ENCODE peak calls at places on chromosomes 13 and 19, in four cellular contexts. X is HepG2, G is K562, C is GM12878. F is an unnamed sample.

GRCh38 chr13:29917573-29918091 is 67.2 kb upstream of the UBL3 start:
- DNase-seq in X (no peak), G (no peak), C (no peak), F (no peak)

GRCh38 chr19:16018801-16019551 is 57.3 kb upstream of the TPM4 start:
- DNase-seq in X (no peak), G (no peak), C (no peak), F (no peak)

GRCh38 chr19:5664515-5664914 is 15.8 kb downstream of the MICOS13 start:
- DNase-seq in X (no peak), G (no peak), C (no peak), F (no peak)

GRCh38 chr13:48165063-48165462 is 67.9 kb upstream of the ITM2B start:
- DNase-seq in X (no peak), G (no peak), C (no peak), F (no peak)

GRCh38 chr19:5075603-5076002 is 106.7 kb downstream of the KDM4B start:
- DNase-seq in X (no peak), G (no peak), C (no peak), F (no peak)

GRCh38 chr13:98842858-98843481 is 90.5 kb upstream of the SLC15A1 start:
- DNase-seq in X (peak; percentile 69), G (peak; percentile 71), C (peak; percentile 38), F (peak; percentile 69)

GRCh38 chr13:45916036-45916435 is 64.5 kb upstream of the SIAH3 start:
- DNase-seq in X (no peak), G (peak; percentile 3), C (no peak), F (no peak)

GRCh38 chr13:25117312-25117711 is 21.4 kb downstream of the PABPC3 start:
- DNase-seq in X (no peak), G (no peak), C (no peak), F (no peak)

GRCh38 chr19:425056-425455 is 16.1 kb upstream of the C2CD4C start:
- DNase-seq in X (no peak), G (no peak), C (no peak), F (no peak)

GRCh38 chr13:110902370-110902769 is 12.5 kb downstream of the ANKRD10 start:
- DNase-seq in X (no peak), G (no peak), C (no peak), F (no peak)

GRCh38 chr19:7478173-7478842 is 10.5 kb downstream of the PEX11G start:
- DNase-seq in X (no peak), G (no peak), C (no peak), F (no peak)

GRCh38 chr19:50626011-50626410 is 13.7 kb downstream of the SYT3 start:
- DNase-seq in X (no peak), G (no peak), C (no peak), F (no peak)

GRCh38 chr13:108924154-108924940 is 294.9 kb downstream of the MYO16 start:
- DNase-seq in X (no peak), G (no peak), C (no peak), F (no peak)

GRCh38 chr19:38975861-38976271 is 324 bp upstream of the FBXO17 start:
- DNase-seq in X (peak; percentile 60), G (peak; percentile 58), C (no peak), F (no peak)

GRCh38 chr13:93862259-93862658 is 617.2 kb downstream of the DCT start:
- DNase-seq in X (no peak), G (no peak), C (no peak), F (no peak)

GRCh38 chr13:112012004-112012704 is 54.8 kb upstream of the SOX1 start:
- DNase-seq in X (no peak), G (no peak), C (no peak), F (no peak)

GRCh38 chr19:39498262-39499081 is at the start of gene DLL3:
- DNase-seq in X (no peak), G (peak; percentile 44), C (no peak), F (peak; percentile 41)

GRCh38 chr19:27744926-27745844 is 1467.8 kb downstream of the UQCRFS1 start:
- DNase-seq in X (no peak), G (no peak), C (no peak), F (no peak)

GRCh38 chr19:3176715-3177501 is 1.7 kb upstream of the S1PR4 start:
- DNase-seq in X (no peak), G (peak; percentile 84), C (no peak), F (no peak)

GRCh38 chr13:114119196-114119595 is 13.2 kb downstream of the RASA3 start:
- DNase-seq in X (peak; percentile 30), G (no peak), C (no peak), F (no peak)

GRCh38 chr13:96796234-96796633 is 198.0 kb downstream of the OXGR1 start:
- DNase-seq in X (no peak), G (no peak), C (no peak), F (no peak)

GRCh38 chr13:113853518-113854237 is 10.2 kb downstream of the GAS6 start:
- DNase-seq in X (no peak), G (peak; percentile 62), C (no peak), F (no peak)

GRCh38 chr19:35703343-35703742 is 1.0 kb upstream of the ZBTB32 start:
- DNase-seq in X (no peak), G (no peak), C (no peak), F (no peak)
- TF ChIP-seq FOXK2 in X (no peak), G (no peak), C (no peak), F (no peak)

DNA sequence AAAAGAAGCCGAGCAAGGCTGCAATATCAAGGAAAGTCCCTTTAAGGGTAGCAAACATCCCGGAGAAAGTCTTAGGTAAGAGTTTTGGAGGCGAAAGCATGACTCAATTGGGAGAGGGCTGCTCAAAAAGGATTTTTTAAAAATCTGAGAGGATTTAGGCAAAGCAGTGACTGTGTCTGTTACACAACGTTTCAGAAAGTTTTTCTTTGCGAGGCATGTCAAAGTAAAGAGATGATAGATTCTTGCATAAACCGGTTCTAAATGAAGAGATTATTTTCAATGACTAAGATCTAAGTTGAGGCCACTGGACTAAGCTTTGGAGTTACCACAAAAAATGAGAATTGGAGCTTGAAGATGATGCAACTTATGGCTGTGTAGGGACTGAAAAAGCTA is 43.7 kb upstream of the ENOX1 start:
- DNase-seq in X (no peak), G (no peak), C (no peak), F (no peak)
- TF ChIP-seq FOXK2 in X (no peak), G (no peak), C (no peak), F (no peak)

GRCh38 chr19:47381653-47382279 is 32.7 kb downstream of the DHX34 start:
- DNase-seq in X (no peak), G (no peak), C (no peak), F (no peak)
- TF ChIP-seq FOXK2 in X (no peak), G (no peak), C (no peak), F (no peak)

GRCh38 chr13:102846261-102847015 is 606 bp downstream of the ERCC5 start:
- DNase-seq in X (peak; percentile 21), G (peak; percentile 37), C (no peak), F (no peak)

GRCh38 chr13:102848956-102849355 is 3.1 kb downstream of the ERCC5 start:
- DNase-seq in X (no peak), G (no peak), C (no peak), F (no peak)

GRCh38 chr13:102845289-102845629 is 573 bp upstream of the ERCC5 start:
- DNase-seq in X (no peak), G (no peak), C (no peak), F (no peak)

GRCh38 chr13:102847272-102848234 is 1.7 kb downstream of the ERCC5 start:
- DNase-seq in X (no peak), G (peak; percentile 39), C (no peak), F (no peak)

GRCh38 chr13:102845630-102846260 is at the start of gene ERCC5:
- DNase-seq in X (peak; percentile 92), G (peak; percentile 95), C (peak; percentile 90), F (peak; percentile 69)
- TF ChIP-seq FOXK2 in X (peak; percentile 53), G (peak; percentile 88), C (peak; percentile 86), F (no peak)

GRCh38 chr13:52450012-52450792 is at the start of gene VPS36:
- DNase-seq in X (peak; percentile 83), G (peak; percentile 95), C (peak; percentile 72), F (peak; percentile 89)

GRCh38 chr13:52449323-52450011 is 967 bp downstream of the VPS36 start:
- DNase-seq in X (no peak), G (no peak), C (no peak), F (no peak)

GRCh38 chr13:52446265-52446664 is 4.2 kb downstream of the VPS36 start:
- DNase-seq in X (no peak), G (no peak), C (no peak), F (no peak)

GRCh38 chr13:52447354-52447753 is 3.1 kb downstream of the VPS36 start:
- DNase-seq in X (no peak), G (no peak), C (no peak), F (no peak)

GRCh38 chr13:52447815-52448552 is 2.5 kb downstream of the VPS36 start:
- DNase-seq in X (no peak), G (peak; percentile 11), C (no peak), F (no peak)
- TF ChIP-seq FOXK2 in X (no peak), G (no peak), C (no peak), F (no peak)

GRCh38 chr19:53903055-53903680 is 5.9 kb upstream of the CACNG7 start:
- DNase-seq in X (peak; percentile 52), G (peak; percentile 64), C (no peak), F (no peak)
- TF ChIP-seq FOXK2 in X (no peak), G (no peak), C (no peak), F (no peak)

GRCh38 chr13:20407759-20408158 is 117.9 kb downstream of the CRYL1 start:
- DNase-seq in X (no peak), G (no peak), C (no peak), F (no peak)
- TF ChIP-seq FOXK2 in X (no peak), G (no peak), C (no peak), F (no peak)

DNA sequence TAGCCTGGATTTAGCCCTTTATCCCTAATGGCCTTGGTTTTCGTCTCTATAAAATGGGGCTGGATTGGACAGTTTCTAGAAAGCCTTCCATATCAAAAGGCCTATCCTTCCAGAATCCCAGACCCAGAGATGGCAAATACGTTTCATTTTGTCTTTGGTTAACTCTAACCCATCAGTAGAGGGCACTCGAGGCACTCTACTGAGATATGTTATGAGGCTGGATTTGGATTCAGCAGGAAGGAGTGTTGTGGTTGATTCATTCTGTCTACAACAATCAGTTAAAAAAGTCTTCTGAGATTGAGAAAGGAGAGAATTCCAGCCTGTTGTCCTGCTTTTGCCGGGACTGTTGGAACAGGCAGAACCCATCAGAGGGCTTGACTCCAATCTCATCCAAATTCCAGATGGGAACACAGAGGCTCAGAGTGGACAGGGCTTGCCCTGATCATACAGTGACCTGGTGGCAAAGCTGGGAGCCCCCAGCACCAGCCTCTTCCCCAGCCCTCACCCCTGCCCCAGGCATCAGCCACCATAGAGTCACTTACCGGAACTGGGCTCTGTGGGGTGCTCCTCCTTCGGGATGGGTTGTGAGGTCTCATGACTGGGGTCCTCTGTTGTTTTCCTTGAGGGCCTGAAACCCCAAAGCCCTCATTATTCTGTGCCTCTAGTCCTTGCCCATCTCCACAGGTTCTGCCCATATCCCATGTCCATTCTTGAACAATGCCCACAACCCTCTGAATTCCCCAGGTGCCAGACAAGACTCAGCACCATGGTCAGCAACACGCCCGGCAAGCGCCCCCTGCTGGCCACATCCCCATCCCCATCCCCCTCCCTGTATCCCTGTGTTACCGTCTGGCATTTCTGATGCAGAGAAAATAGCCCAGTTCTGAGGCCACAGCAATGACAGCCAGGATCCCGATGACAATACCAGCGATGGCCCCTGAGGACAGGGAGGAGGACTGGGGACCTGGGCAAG is 12.3 kb upstream of the ZNF180 start:
- DNase-seq in X (peak; percentile 36), G (peak; percentile 64), C (no peak), F (peak; percentile 60)
- TF ChIP-seq FOXK2 in X (no peak), G (no peak), C (no peak), F (no peak)